ENCODE peak calls at places on chromosomes 3 and 15, in seven cellular contexts. J is ureter, O is epithelial cell of esophagus, T is NCI-H2171, A is WERI-Rb-1, I is NT2/D1, Z is hepatocyte. H is an unnamed sample.

GRCh38 chr3:68988740-68989139 is 24.7 kb downstream of the EOGT start:
- DNase-seq in Z (no peak), A (no peak), J (no peak), I (no peak), T (no peak), O (no peak), H (no peak)

GRCh38 chr15:98442379-98442833 is 205.9 kb upstream of the IGF1R start:
- DNase-seq in T (peak; percentile 6), I (peak; percentile 66), O (peak; percentile 90), J (peak; percentile 74), A (peak; percentile 51), Z (peak; percentile 87), H (peak; percentile 59)

GRCh38 chr3:39990532-39990931 is 181.1 kb downstream of the MYRIP start:
- DNase-seq in O (peak; percentile 64), A (peak; percentile 43), T (no peak), Z (peak; percentile 58), J (no peak), I (peak; percentile 73), H (peak; percentile 38)

GRCh38 chr15:75456710-75457109 is 5.2 kb upstream of the SIN3A start:
- DNase-seq in Z (no peak), T (no peak), J (no peak), O (peak; percentile 11), I (no peak), A (no peak), H (no peak)

GRCh38 chr3:192275741-192276355 is 451.5 kb downstream of the FGF12 start:
- DNase-seq in O (peak; percentile 39), J (no peak), A (no peak), Z (no peak), I (no peak), T (no peak), H (no peak)

GRCh38 chr3:114152519-114153151 is 26.2 kb downstream of the DRD3 start:
- DNase-seq in A (peak; percentile 83), Z (peak; percentile 89), J (peak; percentile 78), T (peak; percentile 97), O (peak; percentile 71), I (peak; percentile 68), H (peak; percentile 44)

GRCh38 chr3:114624676-114625181 is 330.9 kb downstream of the TIGIT start:
- DNase-seq in I (no peak), Z (peak; percentile 88), O (peak; percentile 79), A (no peak), T (no peak), J (peak; percentile 85), H (no peak)

GRCh38 chr3:47469616-47470015 is 6.1 kb downstream of the SCAP start:
- DNase-seq in J (no peak), T (no peak), I (no peak), Z (no peak), A (no peak), O (peak; percentile 12), H (no peak)

GRCh38 chr3:156750191-156750873 is 75.8 kb upstream of the LEKR1 start:
- DNase-seq in J (no peak), O (peak; percentile 38), T (no peak), A (no peak), Z (no peak), I (no peak), H (no peak)